ENCODE peak calls at places on chromosomes 3 and 15, in five cellular contexts. O, V, D, K and H are unnamed samples.

GRCh38 chr3:128497305-128498126 is 4.5 kb upstream of the GATA2 start:
- DNase-seq in O (no peak), V (peak; percentile 38), D (no peak), K (peak; percentile 90), H (no peak)

GRCh38 chr3:81925385-81925784 is 163.9 kb upstream of the GBE1 start:
- DNase-seq in O (no peak), V (no peak), D (no peak), K (no peak), H (no peak)

GRCh38 chr3:157914882-157915281 is 191.3 kb downstream of the SHOX2 start:
- DNase-seq in O (peak; percentile 4), V (no peak), D (no peak), K (no peak), H (peak; percentile 23)

GRCh38 chr3:187841552-187841951 is 96.3 kb upstream of the BCL6 start:
- DNase-seq in O (no peak), V (peak; percentile 2), D (peak; percentile 17), K (no peak), H (no peak)

GRCh38 chr15:74375303-74375693 is 7.9 kb upstream of the CYP11A1 start:
- DNase-seq in O (peak; percentile 81), V (peak; percentile 86), D (peak; percentile 77), K (peak; percentile 89), H (peak; percentile 93)

GRCh38 chr3:197795200-197795599 is 4.1 kb downstream of the LRCH3 start:
- DNase-seq in O (peak; percentile 82), V (peak; percentile 89), D (peak; percentile 79), K (no peak), H (peak; percentile 69)

GRCh38 chr15:69869881-69870465 is 227.7 kb downstream of the TLE3 start:
- DNase-seq in O (peak; percentile 24), V (peak; percentile 71), D (no peak), K (no peak), H (no peak)

GRCh38 chr15:37203050-37203449 is 102.7 kb upstream of the MEIS2 start:
- DNase-seq in O (no peak), V (no peak), D (no peak), K (no peak), H (no peak)

GRCh38 chr3:134618473-134618860 is 32.4 kb downstream of the KY start:
- DNase-seq in O (no peak), V (no peak), D (no peak), K (no peak), H (no peak)

GRCh38 chr3:4218426-4219226 is 84.5 kb upstream of the SETMAR start:
- DNase-seq in O (no peak), V (no peak), D (no peak), K (no peak), H (no peak)

GRCh38 chr3:16474304-16474703 is 39.2 kb downstream of the RFTN1 start:
- DNase-seq in O (peak; percentile 38), V (peak; percentile 52), D (peak; percentile 67), K (no peak), H (peak; percentile 65)

GRCh38 chr3:123327480-123327879 is 121.4 kb downstream of the ADCY5 start:
- DNase-seq in O (no peak), V (no peak), D (no peak), K (peak; percentile 39), H (no peak)

GRCh38 chr15:74132681-74133070 is 2.3 kb downstream of the ISLR2 start:
- DNase-seq in O (peak; percentile 55), V (no peak), D (peak; percentile 24), K (no peak), H (no peak)

GRCh38 chr15:101033801-101034200 is 114.6 kb downstream of the LRRK1 start:
- DNase-seq in O (no peak), V (no peak), D (no peak), K (no peak), H (no peak)

GRCh38 chr15:74406517-74406916 is 27.2 kb downstream of the SEMA7A start:
- DNase-seq in O (no peak), V (no peak), D (no peak), K (no peak), H (no peak)

GRCh38 chr3:182989566-182989965 is 9.2 kb upstream of the DCUN1D1 start:
- DNase-seq in O (no peak), V (no peak), D (no peak), K (no peak), H (no peak)

GRCh38 chr3:128094295-128095151 is 29.1 kb downstream of the RUVBL1 start:
- DNase-seq in O (no peak), V (no peak), D (peak; percentile 49), K (no peak), H (peak; percentile 36)

GRCh38 chr3:110198717-110199587 is 861.6 kb upstream of the DPPA4 start:
- DNase-seq in O (no peak), V (no peak), D (no peak), K (no peak), H (peak; percentile 23)

GRCh38 chr15:80978685-80979084 is 10.9 kb downstream of the MESD start:
- DNase-seq in O (peak; percentile 43), V (no peak), D (peak; percentile 61), K (no peak), H (peak; percentile 67)

GRCh38 chr15:57458255-57458850 is 82.0 kb downstream of the CGNL1 start:
- DNase-seq in O (no peak), V (peak; percentile 84), D (no peak), K (no peak), H (peak; percentile 54)

GRCh38 chr15:101482526-101483371 is 6.8 kb downstream of the PCSK6 start:
- DNase-seq in O (no peak), V (no peak), D (no peak), K (no peak), H (no peak)

GRCh38 chr15:43143203-43143941 is 10.0 kb downstream of the TMEM62 start:
- DNase-seq in O (no peak), V (no peak), D (peak; percentile 16), K (no peak), H (no peak)

GRCh38 chr3:72247645-72248388 is 462.9 kb upstream of the PROK2 start:
- DNase-seq in O (no peak), V (no peak), D (no peak), K (no peak), H (no peak)

GRCh38 chr3:5195605-5196004 is 8.1 kb downstream of the EDEM1 start:
- DNase-seq in O (no peak), V (no peak), D (no peak), K (no peak), H (no peak)

GRCh38 chr3:142270407-142270806 is 45.0 kb upstream of the GK5 start:
- DNase-seq in O (no peak), V (no peak), D (no peak), K (no peak), H (peak; percentile 31)

GRCh38 chr3:185744997-185745843 is 79.6 kb downstream of the IGF2BP2 start:
- DNase-seq in O (peak; percentile 51), V (peak; percentile 91), D (peak; percentile 96), K (no peak), H (peak; percentile 86)

GRCh38 chr3:184570035-184570434 is 8.4 kb downstream of the EPHB3 start:
- DNase-seq in O (no peak), V (no peak), D (no peak), K (no peak), H (no peak)
- H3K4me3 ChIP-seq in O (peak overlapping the region; percentile 58), V (no peak overlapping the region), D (no peak overlapping the region), K (no peak overlapping the region), H (no peak overlapping the region)

DNA sequence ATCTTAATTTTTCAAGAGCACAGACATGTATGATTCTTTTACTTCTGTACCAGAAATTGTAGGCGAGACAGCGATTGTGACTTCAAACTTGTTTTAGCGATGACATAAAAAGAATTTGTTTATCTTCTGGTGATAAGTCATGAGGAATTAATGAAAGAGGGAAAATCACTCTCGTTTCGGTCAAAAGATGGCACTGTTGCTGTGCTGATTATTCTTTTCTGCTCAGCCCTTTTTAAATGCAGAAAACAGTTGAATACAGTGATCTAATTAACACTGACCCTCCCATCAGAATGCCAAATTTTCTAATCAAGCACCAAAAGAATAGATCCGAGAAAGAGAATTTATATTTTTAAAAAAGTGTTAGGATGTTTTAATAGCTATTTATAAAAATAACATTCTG is 52.6 kb downstream of the NSUN3 start:
- DNase-seq in O (peak; percentile 41), V (peak; percentile 62), D (peak; percentile 27), K (no peak), H (peak; percentile 69)
- TF ChIP-seq CTCF in O (peak; percentile 41), V (peak; percentile 56), D (peak; percentile 41), K (no peak), H (peak; percentile 62)

GRCh38 chr3:116350119-116350733 is 95.1 kb downstream of the LSAMP start:
- DNase-seq in O (no peak), V (no peak), D (no peak), K (no peak), H (no peak)
- H3K4me3 ChIP-seq in O (no peak overlapping the region), V (no peak overlapping the region), D (no peak overlapping the region), K (no peak overlapping the region), H (no peak overlapping the region)

GRCh38 chr3:113097821-113098516 is 107.2 kb downstream of the GTPBP8 start:
- DNase-seq in O (peak; percentile 42), V (peak; percentile 64), D (peak; percentile 88), K (no peak), H (peak; percentile 88)
- TF ChIP-seq CTCF in O (no peak), V (no peak), D (no peak), K (no peak), H (no peak)

GRCh38 chr3:55687526-55687925 is 200.4 kb upstream of the WNT5A start:
- DNase-seq in O (no peak), V (no peak), D (no peak), K (no peak), H (no peak)
- H3K4me3 ChIP-seq in O (no peak overlapping the region), V (no peak overlapping the region), D (no peak overlapping the region), K (no peak overlapping the region), H (no peak overlapping the region)

GRCh38 chr3:172202797-172203196 is 163.4 kb downstream of the FNDC3B start:
- DNase-seq in O (no peak), V (no peak), D (no peak), K (no peak), H (no peak)

GRCh38 chr3:172201136-172201989 is 162.0 kb downstream of the FNDC3B start:
- DNase-seq in O (peak; percentile 94), V (peak; percentile 94), D (peak; percentile 98), K (peak; percentile 71), H (peak; percentile 90)

GRCh38 chr3:172199850-172200369 is 160.5 kb downstream of the FNDC3B start:
- DNase-seq in O (no peak), V (no peak), D (no peak), K (no peak), H (no peak)

GRCh38 chr3:172203522-172204258 is 164.3 kb downstream of the FNDC3B start:
- DNase-seq in O (no peak), V (no peak), D (no peak), K (no peak), H (peak; percentile 50)

GRCh38 chr3:172201990-172202318 is 162.6 kb downstream of the FNDC3B start:
- DNase-seq in O (peak; percentile 98), V (peak; percentile 96), D (peak; percentile 96), K (no peak), H (peak; percentile 92)
- TF ChIP-seq CTCF in O (peak; percentile 22), V (no peak), D (peak; percentile 20), K (no peak), H (peak; percentile 23)

GRCh38 chr3:125306620-125307019 is 68.5 kb downstream of the ZNF148 start:
- DNase-seq in O (no peak), V (no peak), D (no peak), K (no peak), H (no peak)

GRCh38 chr3:125313060-125313635 is 62.0 kb downstream of the ZNF148 start:
- DNase-seq in O (peak; percentile 37), V (peak; percentile 47), D (peak; percentile 79), K (no peak), H (peak; percentile 43)

GRCh38 chr3:125310623-125311076 is 64.5 kb downstream of the ZNF148 start:
- DNase-seq in O (no peak), V (no peak), D (no peak), K (no peak), H (no peak)
- H3K4me3 ChIP-seq in O (no peak overlapping the region), V (no peak overlapping the region), D (no peak overlapping the region), K (no peak overlapping the region), H (no peak overlapping the region)